ENCODE peak calls at places on chromosome 9, in nine cellular contexts. One of them, this sample, is unnamed.

GRCh38 chr9:89309166-89309565 is 1.8 kb upstream of the CKS2 start:
- DNase-seq in tibial nerve: no peak
- DNase-seq in suprapubic skin: no peak
- DNase-seq in Peyer's patch: no peak
- DNase-seq in adrenal gland: no peak
- DNase-seq in ovary: no peak
- DNase-seq in esophagus squamous epithelium: no peak
- DNase-seq in sigmoid colon: no peak
- DNase-seq in lower leg skin: no peak
- DNase-seq in this sample: no peak

GRCh38 chr9:78132688-78133033 is 101.0 kb upstream of the GNAQ start:
- DNase-seq in tibial nerve: no peak
- DNase-seq in Peyer's patch: no peak
- DNase-seq in ovary: no peak
- DNase-seq in esophagus squamous epithelium: no peak
- DNase-seq in lower leg skin: no peak
- DNase-seq in adrenal gland: no peak
- DNase-seq in sigmoid colon: no peak
- DNase-seq in suprapubic skin: no peak
- DNase-seq in this sample: no peak

GRCh38 chr9:93451762-93452709 is 551 bp downstream of the FAM120A start:
- DNase-seq in esophagus squamous epithelium: no peak
- DNase-seq in Peyer's patch: peak
- DNase-seq in lower leg skin: peak
- DNase-seq in ovary: peak
- DNase-seq in tibial nerve: peak
- DNase-seq in adrenal gland: peak
- DNase-seq in suprapubic skin: no peak
- DNase-seq in sigmoid colon: peak
- DNase-seq in this sample: peak

GRCh38 chr9:136004219-136004618 is 43.0 kb upstream of the UBAC1 start:
- DNase-seq in lower leg skin: no peak
- DNase-seq in esophagus squamous epithelium: no peak
- DNase-seq in suprapubic skin: no peak
- DNase-seq in Peyer's patch: no peak
- DNase-seq in adrenal gland: no peak
- DNase-seq in tibial nerve: no peak
- DNase-seq in sigmoid colon: no peak
- DNase-seq in ovary: no peak
- DNase-seq in this sample: no peak

GRCh38 chr9:89676281-89676680 is 71.5 kb downstream of the GADD45G start:
- DNase-seq in tibial nerve: no peak
- DNase-seq in lower leg skin: no peak
- DNase-seq in sigmoid colon: peak
- DNase-seq in suprapubic skin: no peak
- DNase-seq in Peyer's patch: peak
- DNase-seq in esophagus squamous epithelium: no peak
- DNase-seq in ovary: no peak
- DNase-seq in adrenal gland: peak
- DNase-seq in this sample: no peak

GRCh38 chr9:89996717-89997116 is 391.9 kb downstream of the GADD45G start:
- DNase-seq in lower leg skin: no peak
- DNase-seq in esophagus squamous epithelium: no peak
- DNase-seq in adrenal gland: no peak
- DNase-seq in ovary: no peak
- DNase-seq in tibial nerve: no peak
- DNase-seq in Peyer's patch: peak
- DNase-seq in suprapubic skin: no peak
- DNase-seq in sigmoid colon: no peak
- DNase-seq in this sample: no peak

GRCh38 chr9:88041447-88041846 is 67.1 kb upstream of the CDK20 start:
- DNase-seq in adrenal gland: no peak
- DNase-seq in Peyer's patch: no peak
- DNase-seq in lower leg skin: no peak
- DNase-seq in ovary: no peak
- DNase-seq in tibial nerve: no peak
- DNase-seq in sigmoid colon: no peak
- DNase-seq in esophagus squamous epithelium: no peak
- DNase-seq in suprapubic skin: no peak
- DNase-seq in this sample: no peak

GRCh38 chr9:34986541-34987047 is 3.0 kb upstream of the DNAJB5 start:
- DNase-seq in lower leg skin: no peak
- DNase-seq in sigmoid colon: no peak
- DNase-seq in ovary: no peak
- DNase-seq in esophagus squamous epithelium: no peak
- DNase-seq in Peyer's patch: no peak
- DNase-seq in tibial nerve: peak
- DNase-seq in adrenal gland: no peak
- DNase-seq in suprapubic skin: no peak
- DNase-seq in this sample: no peak

GRCh38 chr9:34557421-34558321 is 31.9 kb downstream of the CNTFR start:
- DNase-seq in lower leg skin: no peak
- DNase-seq in esophagus squamous epithelium: no peak
- DNase-seq in tibial nerve: no peak
- DNase-seq in ovary: no peak
- DNase-seq in Peyer's patch: no peak
- DNase-seq in suprapubic skin: no peak
- DNase-seq in adrenal gland: no peak
- DNase-seq in sigmoid colon: no peak
- DNase-seq in this sample: no peak

GRCh38 chr9:108687360-108687981 is 168.3 kb downstream of the ACTL7B start:
- DNase-seq in suprapubic skin: no peak
- DNase-seq in tibial nerve: no peak
- DNase-seq in adrenal gland: no peak
- DNase-seq in ovary: no peak
- DNase-seq in lower leg skin: peak
- DNase-seq in sigmoid colon: no peak
- DNase-seq in esophagus squamous epithelium: no peak
- DNase-seq in Peyer's patch: no peak
- DNase-seq in this sample: no peak

GRCh38 chr9:101246691-101247090 is 138.1 kb downstream of the BAAT start:
- DNase-seq in adrenal gland: no peak
- DNase-seq in Peyer's patch: no peak
- DNase-seq in sigmoid colon: no peak
- DNase-seq in tibial nerve: no peak
- DNase-seq in lower leg skin: no peak
- DNase-seq in esophagus squamous epithelium: no peak
- DNase-seq in ovary: no peak
- DNase-seq in suprapubic skin: no peak
- DNase-seq in this sample: no peak

GRCh38 chr9:89153618-89154017 is 25.0 kb downstream of the SHC3 start:
- DNase-seq in sigmoid colon: no peak
- DNase-seq in ovary: no peak
- DNase-seq in lower leg skin: peak
- DNase-seq in Peyer's patch: no peak
- DNase-seq in suprapubic skin: no peak
- DNase-seq in tibial nerve: no peak
- DNase-seq in esophagus squamous epithelium: no peak
- DNase-seq in adrenal gland: peak
- DNase-seq in this sample: peak

GRCh38 chr9:106892632-106893031 is 29.7 kb downstream of the ZNF462 start:
- DNase-seq in tibial nerve: peak
- DNase-seq in suprapubic skin: no peak
- DNase-seq in ovary: peak
- DNase-seq in adrenal gland: peak
- DNase-seq in esophagus squamous epithelium: no peak
- DNase-seq in sigmoid colon: peak
- DNase-seq in Peyer's patch: no peak
- DNase-seq in lower leg skin: no peak
- DNase-seq in this sample: peak

GRCh38 chr9:113317777-113318176 is 14.6 kb upstream of the RNF183 start:
- DNase-seq in suprapubic skin: no peak
- DNase-seq in ovary: no peak
- DNase-seq in tibial nerve: peak
- DNase-seq in lower leg skin: no peak
- DNase-seq in sigmoid colon: no peak
- DNase-seq in esophagus squamous epithelium: no peak
- DNase-seq in adrenal gland: no peak
- DNase-seq in Peyer's patch: no peak
- DNase-seq in this sample: no peak

GRCh38 chr9:128656416-128657343 is at the start of gene DYNC2I2:
- DNase-seq in adrenal gland: peak
- DNase-seq in ovary: peak
- DNase-seq in lower leg skin: peak
- DNase-seq in sigmoid colon: peak
- DNase-seq in esophagus squamous epithelium: peak
- DNase-seq in Peyer's patch: peak
- DNase-seq in suprapubic skin: peak
- DNase-seq in tibial nerve: peak
- DNase-seq in this sample: peak
- TF ChIP-seq POLR2A in adrenal gland: peak
- TF ChIP-seq POLR2A in ovary: peak
- TF ChIP-seq POLR2A in lower leg skin: no peak
- TF ChIP-seq POLR2A in sigmoid colon: peak
- TF ChIP-seq POLR2A in esophagus squamous epithelium: no peak
- TF ChIP-seq POLR2A in Peyer's patch: peak
- TF ChIP-seq POLR2A in suprapubic skin: no peak
- TF ChIP-seq POLR2A in tibial nerve: peak
- TF ChIP-seq POLR2A in this sample: peak

DNA sequence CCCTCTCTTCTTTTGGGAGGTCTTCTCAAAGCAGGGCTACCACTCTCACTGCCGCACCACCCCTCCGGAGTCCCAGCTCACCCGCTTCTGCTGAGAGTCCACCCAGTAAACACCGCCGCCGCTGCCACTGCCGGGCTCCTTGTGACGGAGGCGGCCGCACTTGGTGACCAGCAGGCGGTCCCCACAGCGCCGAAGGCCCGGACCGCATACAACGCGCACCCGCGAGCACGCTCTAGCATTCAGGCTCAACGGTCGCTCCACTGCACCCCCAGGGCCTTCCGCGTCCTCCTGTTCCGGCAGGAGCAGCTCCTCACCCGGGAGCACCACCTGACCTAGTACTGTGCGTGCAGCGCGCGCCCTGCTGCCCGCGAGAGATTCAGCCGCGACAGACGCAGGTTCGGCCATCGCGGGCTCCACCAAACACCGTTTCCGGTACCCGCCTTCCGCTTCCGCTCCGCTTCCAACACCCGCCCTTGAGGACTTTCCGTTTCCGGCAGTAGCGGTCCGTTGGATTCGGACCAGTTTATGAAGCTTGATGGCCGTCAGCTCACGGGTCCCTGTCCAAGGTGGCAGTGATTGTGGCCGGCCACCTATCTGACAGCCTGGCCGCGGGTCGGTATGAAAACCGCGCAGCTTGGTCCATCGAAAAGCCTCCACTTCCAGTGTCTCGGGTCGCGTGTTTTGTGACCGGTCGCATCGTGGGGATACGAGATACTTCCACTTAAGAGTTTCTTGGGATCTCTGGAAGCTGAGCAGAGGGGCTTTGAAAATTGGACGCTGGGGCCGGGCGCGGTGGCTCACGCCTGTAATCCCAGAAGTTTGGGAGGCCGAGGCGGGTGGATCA is at the start of gene EXOSC3:
- DNase-seq in lower leg skin: peak
- DNase-seq in tibial nerve: peak
- DNase-seq in Peyer's patch: peak
- DNase-seq in adrenal gland: peak
- DNase-seq in esophagus squamous epithelium: peak
- DNase-seq in ovary: peak
- DNase-seq in sigmoid colon: peak
- DNase-seq in suprapubic skin: peak
- DNase-seq in this sample: peak
- TF ChIP-seq POLR2A in lower leg skin: no peak
- TF ChIP-seq POLR2A in tibial nerve: peak
- TF ChIP-seq POLR2A in Peyer's patch: peak
- TF ChIP-seq POLR2A in adrenal gland: peak
- TF ChIP-seq POLR2A in esophagus squamous epithelium: no peak
- TF ChIP-seq POLR2A in ovary: peak
- TF ChIP-seq POLR2A in sigmoid colon: peak
- TF ChIP-seq POLR2A in suprapubic skin: no peak
- TF ChIP-seq POLR2A in this sample: peak

GRCh38 chr9:131633491-131634031 is 88.2 kb downstream of the PRRT1B start:
- DNase-seq in sigmoid colon: no peak
- DNase-seq in tibial nerve: no peak
- DNase-seq in lower leg skin: no peak
- DNase-seq in Peyer's patch: no peak
- DNase-seq in ovary: no peak
- DNase-seq in adrenal gland: no peak
- DNase-seq in esophagus squamous epithelium: no peak
- DNase-seq in suprapubic skin: no peak
- DNase-seq in this sample: no peak

GRCh38 chr9:131635912-131636311 is 90.6 kb downstream of the PRRT1B start:
- DNase-seq in tibial nerve: no peak
- DNase-seq in suprapubic skin: no peak
- DNase-seq in Peyer's patch: no peak
- DNase-seq in sigmoid colon: no peak
- DNase-seq in ovary: no peak
- DNase-seq in lower leg skin: no peak
- DNase-seq in esophagus squamous epithelium: no peak
- DNase-seq in adrenal gland: no peak
- DNase-seq in this sample: no peak

GRCh38 chr9:131636593-131636992 is 91.3 kb downstream of the PRRT1B start:
- DNase-seq in adrenal gland: no peak
- DNase-seq in lower leg skin: no peak
- DNase-seq in Peyer's patch: no peak
- DNase-seq in tibial nerve: no peak
- DNase-seq in suprapubic skin: no peak
- DNase-seq in esophagus squamous epithelium: no peak
- DNase-seq in sigmoid colon: no peak
- DNase-seq in ovary: no peak
- DNase-seq in this sample: no peak

GRCh38 chr9:131631254-131631653 is 85.9 kb downstream of the PRRT1B start:
- DNase-seq in sigmoid colon: no peak
- DNase-seq in suprapubic skin: no peak
- DNase-seq in Peyer's patch: no peak
- DNase-seq in lower leg skin: no peak
- DNase-seq in esophagus squamous epithelium: no peak
- DNase-seq in tibial nerve: no peak
- DNase-seq in adrenal gland: no peak
- DNase-seq in ovary: no peak
- DNase-seq in this sample: no peak

GRCh38 chr9:131635285-131635684 is 90.0 kb downstream of the PRRT1B start:
- DNase-seq in esophagus squamous epithelium: peak
- DNase-seq in suprapubic skin: peak
- DNase-seq in Peyer's patch: peak
- DNase-seq in ovary: peak
- DNase-seq in lower leg skin: peak
- DNase-seq in sigmoid colon: peak
- DNase-seq in tibial nerve: peak
- DNase-seq in adrenal gland: peak
- DNase-seq in this sample: peak
- TF ChIP-seq POLR2A in esophagus squamous epithelium: peak
- TF ChIP-seq POLR2A in suprapubic skin: no peak
- TF ChIP-seq POLR2A in Peyer's patch: peak
- TF ChIP-seq POLR2A in ovary: no peak
- TF ChIP-seq POLR2A in lower leg skin: no peak
- TF ChIP-seq POLR2A in sigmoid colon: peak
- TF ChIP-seq POLR2A in tibial nerve: no peak
- TF ChIP-seq POLR2A in adrenal gland: peak
- TF ChIP-seq POLR2A in this sample: no peak

DNA sequence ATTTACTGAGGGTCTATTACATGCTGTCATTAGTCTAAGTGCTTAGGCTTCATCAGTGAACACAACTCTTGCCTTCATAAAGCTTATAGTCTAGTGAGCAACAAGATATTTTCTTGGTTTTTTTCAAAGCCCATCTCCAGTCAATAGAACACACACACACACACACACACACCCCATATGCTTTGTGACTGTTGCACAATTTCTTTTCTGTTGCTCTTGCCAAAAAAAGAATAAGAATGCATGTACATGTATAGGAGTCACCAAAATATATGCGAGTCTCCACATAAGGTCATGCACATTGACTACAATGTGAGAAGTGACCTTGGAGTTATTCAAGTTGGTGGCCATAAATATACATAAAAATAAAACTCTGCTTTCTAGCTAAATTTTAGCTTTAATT is 351.5 kb upstream of the TLE4 start:
- DNase-seq in ovary: no peak
- DNase-seq in tibial nerve: no peak
- DNase-seq in lower leg skin: no peak
- DNase-seq in Peyer's patch: no peak
- DNase-seq in adrenal gland: no peak
- DNase-seq in esophagus squamous epithelium: no peak
- DNase-seq in sigmoid colon: no peak
- DNase-seq in suprapubic skin: no peak
- DNase-seq in this sample: no peak
- TF ChIP-seq POLR2A in ovary: no peak
- TF ChIP-seq POLR2A in tibial nerve: no peak
- TF ChIP-seq POLR2A in lower leg skin: no peak
- TF ChIP-seq POLR2A in Peyer's patch: no peak
- TF ChIP-seq POLR2A in adrenal gland: no peak
- TF ChIP-seq POLR2A in esophagus squamous epithelium: no peak
- TF ChIP-seq POLR2A in sigmoid colon: no peak
- TF ChIP-seq POLR2A in suprapubic skin: no peak
- TF ChIP-seq POLR2A in this sample: no peak

This sample was measured in H54.